ENCODE peak calls at places on chromosomes 7 and 10, in four cellular contexts. X is H54, S is neuronal stem cell, H is NCI-H2081. R is an unnamed sample.

GRCh38 chr10:62224606-62225005 is 44.0 kb downstream of the RTKN2 start:
- DNase-seq in X (peak), S (no peak), H (no peak), R (no peak)

GRCh38 chr7:24052572-24053223 is 231.3 kb upstream of the NPY start:
- DNase-seq in X (peak), S (no peak), H (peak), R (no peak)

GRCh38 chr10:69461327-69462025 is 10.2 kb downstream of the TSPAN15 start:
- DNase-seq in X (no peak), S (no peak), H (no peak), R (no peak)

GRCh38 chr10:46552526-46553237 is 3.8 kb downstream of the GPRIN2 start:
- DNase-seq in X (no peak), S (no peak), H (no peak), R (no peak)

GRCh38 chr10:118057351-118057750 is 10.6 kb upstream of the RAB11FIP2 start:
- DNase-seq in X (no peak), S (no peak), H (no peak), R (no peak)

GRCh38 chr7:2242541-2243482 is 786 bp downstream of the NUDT1 start:
- DNase-seq in X (peak), S (no peak), H (no peak), R (no peak)

GRCh38 chr10:57692255-57692980 is 575.3 kb downstream of the IPMK start:
- DNase-seq in X (peak), S (no peak), H (no peak), R (no peak)

GRCh38 chr7:151992375-151992774 is 33.1 kb upstream of the GALNT11 start:
- DNase-seq in X (peak), S (peak), H (peak), R (peak)

GRCh38 chr10:125201108-125201524 is 40.8 kb upstream of the CTBP2 start:
- DNase-seq in X (peak), S (no peak), H (no peak), R (no peak)

GRCh38 chr10:78763651-78764395 is 304.9 kb upstream of the ZMIZ1 start:
- DNase-seq in X (no peak), S (no peak), H (no peak), R (no peak)

GRCh38 chr10:77915299-77916105 is 11.1 kb downstream of the DLG5 start:
- DNase-seq in X (no peak), S (no peak), H (no peak), R (no peak)

GRCh38 chr10:100374137-100374655 is 27.2 kb downstream of the SCD start:
- DNase-seq in X (no peak), S (no peak), H (no peak), R (no peak)

R was measured in iPS DF 19.7.